ENCODE peak calls at places on chromosomes 3 and 15, in seven cellular contexts. C is IMR-90, J is mesenchymal stem cell, W is H9, O is H1, E is neuronal stem cell, S is mesendoderm. R is an unnamed sample.

GRCh38 chr3:184234224-184234623 is 4.8 kb downstream of the VWA5B2 start:
- DNase-seq in O (no peak), J (peak), E (no peak), C (peak), S (no peak), W (no peak), R (no peak)

GRCh38 chr3:140153736-140154135 is 218.8 kb downstream of the CLSTN2 start:
- DNase-seq in W (no peak), O (no peak), S (no peak), E (no peak), J (no peak), C (no peak), R (no peak)

GRCh38 chr3:174776123-174776522 is 83.0 kb upstream of the NAALADL2 start:
- DNase-seq in W (no peak), C (peak), E (no peak), J (peak), O (no peak), S (no peak), R (peak)

GRCh38 chr3:12845790-12846189 is 4.4 kb upstream of the RPL32 start:
- DNase-seq in C (no peak), W (no peak), E (no peak), O (no peak), S (no peak), J (no peak), R (no peak)

GRCh38 chr3:137768361-137769320 is 4.5 kb downstream of the SOX14 start:
- DNase-seq in O (peak), W (peak), E (no peak), S (peak), J (no peak), C (no peak), R (peak)

GRCh38 chr3:141049681-141050080 is 1.5 kb upstream of the SPSB4 start:
- DNase-seq in E (no peak), C (no peak), J (no peak), O (no peak), W (no peak), S (peak), R (no peak)

GRCh38 chr3:84245779-84246178 is 713.0 kb upstream of the CADM2 start:
- DNase-seq in E (no peak), J (no peak), W (no peak), S (no peak), C (no peak), O (no peak), R (no peak)

GRCh38 chr15:83764201-83764839 is 110.4 kb downstream of the ADAMTSL3 start:
- DNase-seq in J (no peak), W (no peak), S (no peak), E (no peak), C (no peak), O (no peak), R (no peak)

GRCh38 chr3:196138927-196139680 is 57.2 kb upstream of the TFRC start:
- DNase-seq in E (no peak), C (peak), W (peak), S (peak), J (no peak), O (no peak), R (peak)

GRCh38 chr3:58047806-58048205 is 39.6 kb downstream of the FLNB start:
- DNase-seq in J (peak), C (peak), E (no peak), S (peak), O (no peak), W (no peak), R (peak)

GRCh38 chr3:124928333-124929202 is 6.0 kb downstream of the MUC13 start:
- DNase-seq in S (peak), E (peak), O (peak), J (peak), C (peak), W (peak), R (peak)

GRCh38 chr3:10228248-10228950 is 19.9 kb upstream of the TATDN2 start:
- DNase-seq in S (no peak), O (no peak), E (no peak), W (no peak), J (no peak), C (no peak), R (peak)

GRCh38 chr15:25426896-25427610 is 11.8 kb downstream of the UBE3A start:
- DNase-seq in S (no peak), J (peak), W (no peak), E (no peak), C (no peak), O (no peak), R (no peak)

GRCh38 chr3:106172780-106173179 is 304.0 kb upstream of the CBLB start:
- DNase-seq in C (no peak), O (no peak), S (no peak), E (no peak), W (no peak), J (no peak), R (no peak)

GRCh38 chr15:57680021-57680420 is 26.5 kb upstream of the POLR2M start:
- DNase-seq in O (no peak), C (peak), W (no peak), J (peak), E (no peak), S (no peak), R (no peak)

GRCh38 chr3:114363554-114364202 is 69.8 kb downstream of the TIGIT start:
- DNase-seq in E (no peak), J (peak), C (peak), S (no peak), O (no peak), W (no peak), R (no peak)

GRCh38 chr15:83853232-83853631 is 199.3 kb downstream of the ADAMTSL3 start:
- DNase-seq in S (no peak), J (no peak), C (no peak), W (no peak), E (no peak), O (no peak), R (no peak)

GRCh38 chr3:126309861-126310655 is 47.1 kb downstream of the KLF15 start:
- DNase-seq in W (no peak), E (no peak), S (no peak), J (no peak), C (no peak), O (no peak), R (no peak)

GRCh38 chr15:20642054-20642767 is 100.6 kb upstream of the GOLGA6L6 start:
- DNase-seq in E (no peak), W (no peak), O (no peak), C (no peak), S (no peak), J (no peak), R (no peak)

GRCh38 chr3:43621406-43621973 is 321 bp downstream of the ANO10 start:
- DNase-seq in W (no peak), J (no peak), C (no peak), E (no peak), O (no peak), S (no peak), R (no peak)

GRCh38 chr3:158097571-158098553 is 8.4 kb downstream of the SHOX2 start:
- DNase-seq in J (peak), E (peak), W (peak), O (peak), S (peak), C (peak), R (peak)

GRCh38 chr3:190892328-190893011 is 30.0 kb upstream of the GMNC start:
- DNase-seq in C (no peak), S (peak), J (no peak), E (no peak), O (no peak), W (peak), R (no peak)

GRCh38 chr3:105853801-105854432 is 14.9 kb downstream of the CBLB start:
- DNase-seq in W (no peak), J (no peak), E (no peak), S (no peak), C (no peak), O (no peak), R (no peak)

GRCh38 chr3:174330303-174330702 is 528.8 kb upstream of the NAALADL2 start:
- DNase-seq in S (peak), W (no peak), J (peak), C (peak), O (no peak), E (no peak), R (peak)

GRCh38 chr3:100127792-100128191 is 13.5 kb upstream of the FILIP1L start:
- DNase-seq in J (no peak), E (no peak), W (no peak), S (no peak), O (no peak), C (no peak), R (no peak)

GRCh38 chr15:69090197-69090948 is 70.1 kb upstream of the GLCE start:
- DNase-seq in S (peak), C (peak), E (no peak), O (no peak), J (peak), W (peak), R (no peak)

GRCh38 chr3:29284578-29284977 is 3.7 kb downstream of the RBMS3 start:
- DNase-seq in O (no peak), C (peak), W (no peak), J (no peak), S (no peak), E (no peak), R (no peak)

GRCh38 chr3:25589783-25590258 is 74.9 kb downstream of the TOP2B start:
- DNase-seq in O (no peak), J (peak), C (no peak), E (no peak), W (no peak), S (no peak), R (no peak)

GRCh38 chr3:47022540-47023161 is 43.2 kb downstream of the NBEAL2 start:
- DNase-seq in C (peak), E (no peak), J (peak), O (no peak), W (no peak), S (no peak), R (no peak)

GRCh38 chr3:184688251-184688851 is 23.5 kb downstream of the MAGEF1 start:
- DNase-seq in J (peak), C (peak), O (no peak), E (no peak), W (no peak), S (peak), R (no peak)

GRCh38 chr3:17802993-17803392 is 60.6 kb upstream of the TBC1D5 start:
- DNase-seq in S (no peak), J (no peak), O (no peak), W (no peak), C (no peak), E (no peak), R (no peak)

GRCh38 chr3:101780661-101781060 is 1.6 kb downstream of the NXPE3 start:
- DNase-seq in S (peak), E (no peak), J (peak), W (no peak), O (no peak), C (peak), R (peak)

GRCh38 chr15:58175955-58176354 is 37.8 kb downstream of the AQP9 start:
- DNase-seq in O (no peak), C (no peak), S (no peak), J (no peak), W (no peak), E (no peak), R (no peak)

GRCh38 chr3:3578723-3579122 is 220.5 kb upstream of the LRRN1 start:
- DNase-seq in S (no peak), O (no peak), W (no peak), C (no peak), J (no peak), E (no peak), R (no peak)

GRCh38 chr3:73037369-73037699 is 24.1 kb upstream of the EBLN2 start:
- DNase-seq in C (peak), S (peak), J (peak), W (no peak), O (no peak), E (no peak), R (no peak)

GRCh38 chr3:107674371-107674770 is 151.6 kb downstream of the BBX start:
- DNase-seq in J (no peak), O (no peak), C (peak), W (no peak), E (no peak), S (no peak), R (no peak)

GRCh38 chr15:37109952-37110630 is 9.7 kb upstream of the MEIS2 start:
- DNase-seq in S (no peak), O (peak), E (no peak), C (no peak), W (peak), J (peak), R (no peak)

GRCh38 chr3:98013428-98014349 is 21.4 kb downstream of the GABRR3 start:
- DNase-seq in W (no peak), C (peak), E (no peak), J (peak), O (no peak), S (no peak), R (no peak)

GRCh38 chr3:188178293-188178950 is 24.5 kb downstream of the LPP start:
- DNase-seq in C (no peak), S (no peak), E (no peak), W (no peak), O (no peak), J (no peak), R (peak)

GRCh38 chr15:23444269-23444668 is 2.8 kb downstream of the GOLGA6L2 start:
- DNase-seq in E (no peak), J (no peak), W (no peak), C (no peak), S (no peak), O (no peak), R (no peak)

GRCh38 chr3:6721496-6721895 is 139.4 kb upstream of the GRM7 start:
- DNase-seq in W (no peak), E (no peak), J (no peak), S (no peak), C (no peak), O (no peak), R (no peak)
- H2BK120ac ChIP-seq in W (no peak), E (no peak), J (no peak), S (no peak), C (no peak), O (no peak), R (no peak)

DNA sequence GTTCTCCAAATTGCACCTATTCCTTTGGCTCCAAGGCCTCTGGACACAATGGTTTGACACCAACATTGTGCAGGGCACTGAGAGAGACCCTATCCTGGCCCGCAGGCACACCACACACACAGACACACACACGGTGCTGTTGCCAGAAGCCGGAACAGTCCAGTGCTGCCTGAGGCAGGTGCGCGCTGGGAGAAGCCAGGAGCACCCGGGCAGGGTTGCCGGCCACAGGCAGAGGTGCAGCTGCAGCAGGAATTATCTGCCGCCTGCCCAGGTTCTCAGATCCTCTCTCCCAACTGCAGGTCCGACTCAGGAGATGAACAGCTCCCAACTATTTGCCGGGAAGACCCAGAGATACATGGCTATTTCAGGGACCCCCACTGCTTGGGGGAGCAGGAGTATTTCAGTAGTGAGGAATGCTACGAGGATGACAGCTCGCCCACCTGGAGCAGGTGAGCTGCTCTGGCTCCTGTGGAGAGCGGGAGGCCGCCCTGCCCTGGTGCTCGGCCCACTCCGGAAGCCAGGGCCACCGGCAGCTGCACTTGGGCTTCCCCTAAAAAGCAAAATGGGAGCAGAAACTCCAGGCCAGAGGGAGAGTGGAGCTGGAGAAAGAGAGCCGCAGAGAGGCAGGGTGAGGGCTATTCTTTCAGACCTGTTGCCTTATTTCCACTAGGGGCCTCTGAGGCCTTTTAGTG is 42.9 kb downstream of the CHDH start:
- DNase-seq in J (no peak), W (no peak), O (no peak), C (no peak), S (peak), E (no peak), R (peak)
- H2BK120ac ChIP-seq in J (no peak), W (no peak), O (no peak), C (no peak), S (no peak), E (peak), R (no peak)

GRCh38 chr3:33440328-33440577 is at the start of gene UBP1:
- DNase-seq in E (no peak), C (no peak), S (no peak), J (no peak), W (no peak), O (no peak), R (no peak)

GRCh38 chr3:33441322-33441976 is 1.2 kb upstream of the UBP1 start:
- DNase-seq in J (no peak), S (no peak), E (no peak), C (no peak), W (no peak), O (no peak), R (peak)

GRCh38 chr3:33439421-33440327 is 531 bp downstream of the UBP1 start:
- DNase-seq in S (peak), E (peak), C (peak), J (peak), W (peak), O (peak), R (peak)

GRCh38 chr3:33440578-33441321 is 545 bp upstream of the UBP1 start:
- DNase-seq in C (peak), E (peak), J (peak), S (peak), W (peak), O (peak), R (peak)

GRCh38 chr3:33442190-33442589 is 2.0 kb upstream of the UBP1 start:
- DNase-seq in S (no peak), E (no peak), O (no peak), J (no peak), W (no peak), C (no peak), R (peak)
- H2BK120ac ChIP-seq in S (no peak), E (no peak), O (no peak), J (no peak), W (no peak), C (no peak), R (no peak)

DNA sequence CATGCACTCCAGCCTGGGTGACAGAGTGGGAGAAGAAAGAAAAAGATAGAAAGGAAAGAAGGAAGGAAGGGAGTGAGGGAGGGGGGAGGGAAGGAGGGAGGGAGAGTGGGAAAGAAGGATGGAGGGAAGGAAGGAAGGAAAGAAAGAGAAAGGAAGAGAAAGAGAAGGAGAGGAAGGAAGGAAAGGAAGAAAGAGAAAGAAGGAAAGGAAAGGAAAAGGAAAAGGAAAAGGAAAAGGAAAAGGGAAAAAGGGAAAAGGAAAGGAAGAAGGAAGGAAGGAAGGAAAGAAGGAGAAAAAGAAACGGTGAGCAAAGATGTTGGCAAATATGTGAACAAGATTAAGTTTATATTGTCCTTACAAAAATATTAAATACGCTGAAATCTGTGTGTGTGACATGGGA is 36.2 kb upstream of the TICRR start:
- DNase-seq in C (no peak), S (no peak), W (no peak), O (no peak), J (no peak), E (no peak), R (no peak)
- H2BK120ac ChIP-seq in C (no peak), S (no peak), W (no peak), O (no peak), J (no peak), E (no peak), R (no peak)

GRCh38 chr15:36026627-36027026 is 480.7 kb upstream of the DPH6 start:
- DNase-seq in S (no peak), O (no peak), W (no peak), E (no peak), J (no peak), C (no peak), R (no peak)
- H2BK120ac ChIP-seq in S (no peak), O (no peak), W (no peak), E (no peak), J (no peak), C (no peak), R (no peak)

DNA sequence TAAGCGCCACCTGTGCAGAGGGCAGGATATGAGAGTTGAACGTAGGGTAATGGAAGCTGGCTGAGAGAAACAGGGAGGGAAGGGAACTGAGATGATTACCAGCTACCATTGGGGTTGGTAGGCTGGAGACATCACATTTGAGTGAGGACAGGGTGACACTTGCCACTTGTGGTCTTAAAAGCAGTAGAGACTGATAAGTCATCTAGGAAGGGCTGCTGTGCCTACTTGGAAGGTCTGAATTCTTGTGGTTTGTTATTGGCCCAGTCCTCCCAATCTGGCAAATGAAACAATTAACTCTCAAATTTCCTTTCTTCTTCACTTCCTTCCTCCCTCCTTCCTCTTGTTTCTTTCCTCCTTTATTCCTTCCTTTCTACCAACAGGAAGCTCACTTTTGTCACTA is 46.8 kb downstream of the COL6A5 start:
- DNase-seq in E (no peak), J (no peak), C (no peak), W (no peak), S (no peak), O (no peak), R (no peak)
- H2BK120ac ChIP-seq in E (no peak), J (no peak), C (no peak), W (no peak), S (no peak), O (no peak), R (no peak)

GRCh38 chr15:60539881-60540613 is 61.1 kb upstream of the ICE2 start:
- DNase-seq in W (no peak), J (no peak), S (no peak), C (no peak), O (no peak), E (no peak), R (no peak)

GRCh38 chr15:60536314-60536713 is 57.4 kb upstream of the ICE2 start:
- DNase-seq in J (peak), S (no peak), C (no peak), E (no peak), W (no peak), O (no peak), R (no peak)

GRCh38 chr15:60536951-60537350 is 58.0 kb upstream of the ICE2 start:
- DNase-seq in W (no peak), O (no peak), J (no peak), S (no peak), E (no peak), C (no peak), R (no peak)

GRCh38 chr15:60539017-60539416 is 60.1 kb upstream of the ICE2 start:
- DNase-seq in O (no peak), E (no peak), S (no peak), C (no peak), J (no peak), W (no peak), R (no peak)

GRCh38 chr15:60538129-60538528 is 59.2 kb upstream of the ICE2 start:
- DNase-seq in J (no peak), W (no peak), E (no peak), O (no peak), C (no peak), S (no peak), R (no peak)
- H2BK120ac ChIP-seq in J (no peak), W (no peak), E (no peak), O (no peak), C (no peak), S (no peak), R (no peak)

DNA sequence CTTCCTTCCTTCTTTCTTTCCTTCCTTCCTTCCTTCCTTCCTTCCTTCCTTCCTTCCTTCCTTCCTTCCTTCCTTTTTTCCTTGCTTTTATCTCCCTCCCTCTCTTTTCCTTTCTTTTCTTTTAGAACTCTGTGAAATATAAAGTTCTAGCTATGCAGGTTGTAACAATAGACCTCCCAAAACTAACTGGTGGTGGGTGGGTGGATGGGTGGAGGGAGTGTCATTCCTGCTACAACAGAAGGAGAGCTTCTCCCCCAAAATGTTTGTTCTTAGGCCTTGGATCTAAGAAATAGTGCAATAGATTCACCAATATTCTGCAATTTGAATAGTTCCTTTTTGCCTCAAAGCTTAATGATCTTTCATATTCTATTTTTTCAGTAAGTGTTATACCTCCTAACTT is 215.9 kb downstream of the GAP43 start:
- DNase-seq in C (no peak), J (no peak), W (no peak), O (no peak), E (no peak), S (no peak), R (no peak)
- H2BK120ac ChIP-seq in C (no peak), J (no peak), W (no peak), O (no peak), E (no peak), S (no peak), R (no peak)